ENCODE peak calls at places on chromosome X, in eight cellular contexts. V is OCI-LY7; Q is pancreas; S is uterus; O is iPS DF 6.9; H is naive thymus-derived CD4-positive, alpha-beta T cell; W is left ventricle myocardium inferior; D is BE2C. I is an unnamed sample.

GRCh38 chrX:103157511-103158316 is 57.2 kb upstream of the BEX4 start:
- DNase-seq in V (peak; percentile 15), S (no peak), W (no peak), Q (no peak), O (no peak), H (peak; percentile 10), D (peak; percentile 25), I (no peak)

GRCh38 chrX:119072771-119073170 is at the start of gene CT47C1:
- DNase-seq in W (no peak), H (no peak), V (no peak), S (no peak), D (no peak), O (no peak), Q (no peak), I (no peak)

GRCh38 chrX:115894087-115894486 is 276.5 kb upstream of the AGTR2 start:
- DNase-seq in H (peak; percentile 23), Q (no peak), O (no peak), W (no peak), S (no peak), V (no peak), D (peak; percentile 51), I (no peak)

GRCh38 chrX:21781525-21781924 is 23.6 kb upstream of the SMPX start:
- DNase-seq in H (no peak), W (no peak), Q (no peak), D (no peak), O (no peak), V (no peak), S (no peak), I (no peak)

GRCh38 chrX:149631293-149632165 is at the start of gene TMEM185A:
- DNase-seq in O (peak; percentile 18), Q (peak; percentile 86), W (peak; percentile 73), V (peak; percentile 75), H (peak; percentile 77), D (peak; percentile 80), S (peak; percentile 61), I (peak; percentile 75)

GRCh38 chrX:19626230-19626629 is 110.9 kb upstream of the MAP3K15 start:
- DNase-seq in Q (no peak), H (no peak), D (no peak), W (no peak), V (no peak), O (no peak), S (no peak), I (no peak)

GRCh38 chrX:74923942-74924448 is 1.3 kb downstream of the NEXMIF start:
- DNase-seq in V (no peak), W (no peak), Q (peak; percentile 64), S (peak; percentile 28), O (peak; percentile 1), D (no peak), H (peak; percentile 4), I (no peak)

GRCh38 chrX:113644426-113644825 is 803.8 kb upstream of the AMOT start:
- DNase-seq in D (no peak), H (no peak), Q (no peak), V (no peak), S (no peak), W (no peak), O (no peak), I (no peak)

GRCh38 chrX:129875669-129876068 is 30.3 kb upstream of the UTP14A start:
- DNase-seq in O (no peak), V (no peak), H (no peak), W (no peak), S (no peak), Q (no peak), D (no peak), I (peak; percentile 34)

GRCh38 chrX:41522681-41523080 is 75.5 kb downstream of the NYX start:
- DNase-seq in D (no peak), H (no peak), W (no peak), V (no peak), Q (no peak), S (no peak), O (no peak), I (no peak)

GRCh38 chrX:42821803-42822443 is 44.0 kb upstream of the PPP1R2C start:
- DNase-seq in V (no peak), O (no peak), D (no peak), Q (no peak), S (no peak), H (no peak), W (peak; percentile 44), I (no peak)

GRCh38 chrX:44071847-44072545 is 98.8 kb upstream of the NDP start:
- DNase-seq in Q (no peak), W (no peak), S (no peak), O (no peak), H (no peak), V (no peak), D (no peak), I (peak; percentile 7)

GRCh38 chrX:39724544-39724943 is 373.2 kb downstream of the BCOR start:
- DNase-seq in V (no peak), W (no peak), H (no peak), S (no peak), D (no peak), Q (no peak), O (no peak), I (no peak)

GRCh38 chrX:110286126-110286525 is 31.8 kb downstream of the AMMECR1 start:
- DNase-seq in D (no peak), Q (no peak), S (no peak), V (no peak), W (no peak), O (no peak), H (no peak), I (peak; percentile 21)

GRCh38 chrX:123590842-123591491 is 141.9 kb downstream of the THOC2 start:
- DNase-seq in V (no peak), Q (no peak), S (no peak), H (no peak), D (no peak), O (no peak), W (no peak), I (no peak)

GRCh38 chrX:110409925-110410324 is 51.3 kb downstream of the RTL9 start:
- DNase-seq in Q (no peak), W (no peak), O (no peak), H (no peak), V (no peak), D (no peak), S (no peak), I (no peak)

GRCh38 chrX:110021180-110022022 is 18.5 kb downstream of the TMEM164 start:
- DNase-seq in D (no peak), H (no peak), Q (no peak), S (no peak), O (no peak), W (peak; percentile 19), V (no peak), I (peak; percentile 50)

GRCh38 chrX:40094041-40094899 is 3.5 kb downstream of the BCOR start:
- DNase-seq in H (no peak), V (no peak), W (peak; percentile 69), S (peak; percentile 40), D (peak; percentile 51), Q (peak; percentile 67), O (no peak), I (peak; percentile 59)

GRCh38 chrX:12955882-12956703 is 18.8 kb upstream of the TMSB4X start:
- DNase-seq in H (no peak), O (no peak), V (peak; percentile 88), S (peak; percentile 56), W (peak; percentile 59), D (peak; percentile 18), Q (no peak), I (peak; percentile 71)
- H3K4me1 ChIP-seq in H (peaks cover 68% of the 10 kb centered on the region), O (no peaks in the 10 kb centered on the region), V (peaks cover 85% of the 10 kb centered on the region), S (no peaks in the 10 kb centered on the region), W (peaks cover 10% of the 10 kb centered on the region), D (no peaks in the 10 kb centered on the region), Q (peaks cover 8% of the 10 kb centered on the region), I (peaks cover 18% of the 10 kb centered on the region)

GRCh38 chrX:49844622-49845021 is 15.5 kb downstream of the PAGE4 start:
- DNase-seq in H (no peak), W (no peak), D (no peak), O (no peak), Q (no peak), V (no peak), S (no peak), I (no peak)

GRCh38 chrX:49842603-49843002 is 13.5 kb downstream of the PAGE4 start:
- DNase-seq in H (no peak), W (no peak), V (no peak), O (no peak), D (no peak), Q (no peak), S (no peak), I (no peak)

GRCh38 chrX:49846545-49846944 is 17.4 kb downstream of the PAGE4 start:
- DNase-seq in W (no peak), D (no peak), S (no peak), O (no peak), V (no peak), H (no peak), Q (no peak), I (no peak)

GRCh38 chrX:49848275-49848674 is 19.2 kb downstream of the PAGE4 start:
- DNase-seq in S (no peak), W (no peak), Q (no peak), O (no peak), D (no peak), H (no peak), V (no peak), I (no peak)

GRCh38 chrX:49846004-49846403 is 16.9 kb downstream of the PAGE4 start:
- DNase-seq in D (no peak), Q (no peak), H (no peak), S (no peak), V (no peak), O (no peak), W (no peak), I (no peak)
- H3K4me1 ChIP-seq in D (no peaks in the 10 kb centered on the region), Q (no peaks in the 10 kb centered on the region), H (no peaks in the 10 kb centered on the region), S (no peaks in the 10 kb centered on the region), V (no peaks in the 10 kb centered on the region), O (no peaks in the 10 kb centered on the region), W (no peaks in the 10 kb centered on the region), I (no peaks in the 10 kb centered on the region)

DNA sequence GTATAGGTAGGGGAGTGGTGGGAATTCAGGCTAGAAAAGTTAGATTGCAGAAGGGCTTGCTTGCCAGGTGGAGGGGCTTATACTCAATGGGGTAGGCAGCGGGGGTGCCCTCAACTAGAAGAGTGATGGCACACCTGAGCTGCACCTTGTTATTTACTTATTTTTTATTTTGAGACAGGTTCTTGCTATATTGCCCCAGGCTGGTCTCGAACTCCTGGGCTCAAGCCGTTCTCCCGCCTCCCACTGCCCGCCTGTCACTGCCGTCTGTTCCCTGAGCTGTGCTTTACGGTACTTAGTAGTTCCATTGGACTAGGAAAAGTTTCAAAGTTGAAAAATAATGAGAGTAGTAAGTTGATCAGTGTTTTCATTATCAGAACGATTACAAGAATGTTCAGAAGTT is 2.0 kb downstream of the ZFX start:
- DNase-seq in S (no peak), Q (no peak), O (no peak), D (no peak), W (no peak), H (no peak), V (no peak), I (no peak)
- H3K4me1 ChIP-seq in S (peaks cover 17% of the 10 kb centered on the region), Q (peaks cover 62% of the 10 kb centered on the region), O (no peaks in the 10 kb centered on the region), D (no peaks in the 10 kb centered on the region), W (peaks cover 70% of the 10 kb centered on the region), H (peaks cover 27% of the 10 kb centered on the region), V (peaks cover 59% of the 10 kb centered on the region), I (peaks cover 40% of the 10 kb centered on the region)

DNA sequence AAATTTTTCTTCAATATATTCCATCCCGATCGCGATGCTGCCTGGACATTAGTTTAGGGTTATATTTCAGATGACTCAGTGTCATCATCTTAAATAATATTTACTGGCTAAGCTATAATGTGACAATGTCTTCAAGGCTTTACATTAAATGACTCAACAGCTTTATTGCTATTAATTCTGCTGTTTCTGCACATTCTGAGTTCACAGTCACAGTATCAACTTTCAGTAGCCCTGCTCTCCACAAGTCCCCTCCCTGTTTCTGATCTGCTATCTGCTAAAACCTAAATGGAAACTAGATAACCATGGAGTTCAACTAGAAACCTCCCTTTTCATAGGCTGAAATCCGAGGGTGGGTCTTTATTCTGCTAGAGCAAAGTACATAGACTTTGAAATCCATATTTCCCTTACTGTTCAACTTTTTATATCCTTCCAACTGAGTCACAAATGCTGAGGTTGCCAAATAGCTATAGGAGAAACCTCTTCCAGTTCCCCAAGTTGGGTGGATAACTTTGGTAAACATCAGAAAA is 5.4 kb upstream of the ACE2 start:
- DNase-seq in W (no peak), S (no peak), H (no peak), O (no peak), Q (no peak), D (no peak), V (no peak), I (no peak)
- H3K4me1 ChIP-seq in W (no peaks in the 10 kb centered on the region), S (no peaks in the 10 kb centered on the region), H (no peaks in the 10 kb centered on the region), O (no peaks in the 10 kb centered on the region), Q (peaks cover 7% of the 10 kb centered on the region), D (no peaks in the 10 kb centered on the region), V (no peaks in the 10 kb centered on the region), I (no peaks in the 10 kb centered on the region)